ENCODE peak calls at places on chromosomes 1 and 21, in ten cellular contexts. S, J, R, T, N, P, G, O, E and K are unnamed samples. For H3K4me1, the result is how much of the 10 kb centered on the place peaks cover.

GRCh38 chr1:27763358-27763757 is 9.7 kb upstream of the STX12 start:
- DNase-seq in J (no peak), E (no peak), R (no peak), N (no peak), P (no peak), T (no peak), O (no peak), G (no peak), S (no peak), K (no peak)

GRCh38 chr1:173451981-173452380 is 25.2 kb upstream of the PRDX6 start:
- DNase-seq in J (no peak), O (peak), T (no peak), G (peak), E (no peak), P (peak), S (no peak), R (no peak), N (peak), K (peak)

GRCh38 chr1:2555634-2556276 is 416 bp upstream of the TNFRSF14 start:
- DNase-seq in G (peak), R (peak), O (peak), S (peak), T (peak), J (no peak), N (peak), E (no peak), P (peak), K (peak)

GRCh38 chr1:2937805-2938204 is 83.5 kb upstream of the ACTRT2 start:
- DNase-seq in G (no peak), N (no peak), T (no peak), P (no peak), E (no peak), R (no peak), O (no peak), J (no peak), S (no peak), K (no peak)

GRCh38 chr1:105865546-105865945 is 1190.9 kb upstream of the PRMT6 start:
- DNase-seq in O (no peak), P (no peak), T (no peak), N (no peak), R (no peak), S (no peak), J (no peak), E (no peak), G (no peak), K (no peak)

GRCh38 chr1:119373465-119373864 is 4.9 kb downstream of the HAO2 start:
- DNase-seq in R (no peak), S (no peak), N (no peak), G (no peak), E (no peak), O (no peak), J (peak), P (no peak), T (no peak), K (no peak)

GRCh38 chr1:3827813-3828307 is 29.2 kb downstream of the CEP104 start:
- DNase-seq in J (no peak), S (no peak), O (no peak), T (no peak), R (no peak), E (no peak), N (no peak), P (peak), G (no peak), K (no peak)

GRCh38 chr1:109498161-109498801 is 4.4 kb downstream of the CYB561D1 start:
- DNase-seq in O (no peak), G (no peak), E (peak), T (no peak), J (peak), R (no peak), P (no peak), N (no peak), S (no peak), K (no peak)

GRCh38 chr1:92973203-92973907 is 12.1 kb upstream of the DIPK1A start:
- DNase-seq in N (no peak), T (no peak), P (no peak), G (no peak), R (no peak), S (no peak), O (no peak), J (no peak), E (no peak), K (no peak)

GRCh38 chr1:248288385-248288784 is 10.6 kb upstream of the OR2T33 start:
- DNase-seq in J (no peak), T (no peak), R (no peak), P (no peak), G (no peak), E (no peak), S (no peak), N (no peak), O (no peak), K (no peak)

GRCh38 chr21:41947596-41948403 is 6.0 kb downstream of the C2CD2 start:
- DNase-seq in P (peak), T (no peak), S (no peak), N (no peak), G (no peak), R (peak), E (no peak), J (no peak), O (no peak), K (no peak)

GRCh38 chr1:104932949-104933679 is 1183.4 kb downstream of the AMY1C start:
- DNase-seq in T (no peak), S (no peak), R (no peak), P (no peak), E (no peak), J (no peak), N (no peak), O (no peak), G (no peak), K (no peak)

GRCh38 chr1:91830242-91831131 is 55.5 kb downstream of the TGFBR3 start:
- DNase-seq in T (peak), R (no peak), S (peak), P (peak), J (peak), G (peak), E (no peak), O (peak), N (peak), K (peak)

GRCh38 chr21:45421071-45421845 is 16.3 kb downstream of the COL18A1 start:
- DNase-seq in R (peak), S (no peak), O (peak), E (no peak), P (peak), G (peak), T (no peak), N (peak), J (peak), K (peak)

GRCh38 chr1:1799716-1800115 is 21.4 kb upstream of the NADK start:
- DNase-seq in P (no peak), E (no peak), J (no peak), O (no peak), G (no peak), S (no peak), N (no peak), R (peak), T (no peak), K (no peak)

GRCh38 chr1:39183503-39184353 is 20.8 kb upstream of the MACF1 start:
- DNase-seq in E (peak), S (no peak), G (peak), O (peak), R (no peak), J (peak), P (no peak), T (peak), N (peak), K (peak)

GRCh38 chr1:194052514-194053333 is 866.3 kb upstream of the B3GALT2 start:
- DNase-seq in O (no peak), T (no peak), E (no peak), R (no peak), S (no peak), G (no peak), P (no peak), N (no peak), J (no peak), K (no peak)

GRCh38 chr1:150151291-150152181 is 1.8 kb downstream of the PLEKHO1 start:
- DNase-seq in O (peak), P (peak), R (peak), T (peak), S (no peak), N (peak), G (no peak), E (no peak), J (no peak), K (no peak)

GRCh38 chr1:156492591-156493080 is 7.9 kb downstream of the MEF2D start:
- DNase-seq in J (no peak), R (peak), O (no peak), P (no peak), S (no peak), E (no peak), G (no peak), N (peak), T (no peak), K (no peak)

GRCh38 chr1:23646086-23646485 is 45.5 kb upstream of the RPL11 start:
- DNase-seq in T (no peak), J (no peak), N (no peak), O (no peak), S (no peak), R (no peak), E (no peak), P (no peak), G (no peak), K (no peak)

GRCh38 chr1:62425041-62425440 is 11.8 kb upstream of the USP1 start:
- DNase-seq in N (no peak), J (no peak), R (no peak), O (no peak), G (no peak), S (no peak), T (no peak), P (no peak), E (no peak), K (no peak)

GRCh38 chr21:44576025-44576420 is 2.5 kb downstream of the KRTAP10-4 start:
- DNase-seq in E (no peak), N (no peak), P (no peak), O (no peak), S (no peak), J (no peak), T (no peak), R (peak), G (no peak), K (no peak)

GRCh38 chr1:7621334-7622219 is 149.5 kb upstream of the VAMP3 start:
- DNase-seq in S (no peak), J (no peak), N (no peak), G (no peak), E (no peak), T (no peak), P (peak), R (peak), O (peak), K (no peak)

GRCh38 chr1:199549424-199549823 is 478.1 kb upstream of the NR5A2 start:
- DNase-seq in O (no peak), E (no peak), G (no peak), S (no peak), P (no peak), J (no peak), N (no peak), T (no peak), R (no peak), K (no peak)

GRCh38 chr1:226920446-226920894 is 19.6 kb upstream of the COQ8A start:
- DNase-seq in P (no peak), G (peak), O (no peak), N (no peak), T (no peak), R (no peak), S (no peak), E (no peak), J (no peak), K (no peak)

GRCh38 chr1:115811140-115811828 is 29.6 kb downstream of the NHLH2 start:
- DNase-seq in O (peak), N (peak), S (no peak), J (no peak), G (peak), T (no peak), P (no peak), R (no peak), E (no peak), K (no peak)

GRCh38 chr1:56061824-56062223 is 517.5 kb downstream of the PLPP3 start:
- DNase-seq in P (no peak), S (no peak), E (no peak), G (no peak), O (no peak), T (no peak), R (no peak), N (no peak), J (no peak), K (no peak)

GRCh38 chr1:162014202-162014601 is 9.5 kb downstream of the OLFML2B start:
- DNase-seq in T (no peak), O (no peak), J (no peak), P (no peak), R (no peak), E (no peak), G (no peak), N (no peak), S (no peak), K (no peak)

GRCh38 chr1:213982814-213983588 is 4.8 kb upstream of the PROX1 start:
- DNase-seq in R (peak), O (peak), G (peak), T (no peak), E (no peak), P (no peak), J (no peak), S (no peak), N (no peak), K (no peak)

GRCh38 chr1:205704891-205705290 is 24.6 kb upstream of the SLC45A3 start:
- DNase-seq in N (no peak), J (no peak), R (no peak), G (no peak), T (no peak), P (no peak), E (no peak), S (no peak), O (no peak), K (no peak)

GRCh38 chr1:70688580-70688979 is 277.5 kb downstream of the CTH start:
- DNase-seq in N (no peak), E (no peak), P (no peak), S (no peak), G (no peak), T (no peak), J (no peak), R (no peak), O (no peak), K (no peak)

GRCh38 chr1:31535561-31535960 is 40.8 kb upstream of the TINAGL1 start:
- DNase-seq in N (no peak), R (no peak), J (no peak), S (no peak), T (no peak), P (no peak), E (no peak), G (no peak), O (no peak), K (no peak)

GRCh38 chr1:119631433-119632102 is 16.5 kb downstream of the ZNF697 start:
- DNase-seq in N (peak), O (peak), J (no peak), G (peak), S (peak), R (peak), T (peak), P (peak), E (peak), K (peak)

GRCh38 chr1:168488153-168488552 is 55.6 kb downstream of the XCL2 start:
- DNase-seq in S (peak), G (peak), R (no peak), N (no peak), J (no peak), O (no peak), E (no peak), T (peak), P (peak), K (peak)

GRCh38 chr1:71737768-71738167 is 544.6 kb downstream of the NEGR1 start:
- DNase-seq in P (no peak), N (no peak), J (no peak), E (no peak), O (no peak), R (no peak), T (no peak), G (no peak), S (no peak), K (no peak)

GRCh38 chr1:210437781-210438180 is 109.1 kb downstream of the HHAT start:
- DNase-seq in N (no peak), O (no peak), S (no peak), R (no peak), P (no peak), E (no peak), J (no peak), T (no peak), G (no peak), K (no peak)

GRCh38 chr1:14571810-14572767 is 26.4 kb upstream of the KAZN start:
- DNase-seq in N (no peak), E (peak), R (no peak), G (no peak), O (no peak), S (no peak), T (no peak), P (no peak), J (no peak), K (no peak)

GRCh38 chr1:155007253-155007828 is 4.7 kb downstream of the ZBTB7B start:
- DNase-seq in R (peak), G (peak), J (no peak), P (no peak), T (no peak), N (peak), S (no peak), O (no peak), E (no peak), K (peak)

GRCh38 chr1:40399984-40400704 is 26.6 kb downstream of the SMAP2 start:
- DNase-seq in P (no peak), E (peak), J (no peak), G (no peak), R (no peak), N (no peak), S (no peak), T (no peak), O (no peak), K (no peak)
- H3K4me1 ChIP-seq in P (under half), E (under half), J (under half), G (under half), R (half or more), N (under half), S (under half), T (under half), O (under half), K (under half)

GRCh38 chr1:11714831-11715574 is 20.9 kb upstream of the AGTRAP start:
- DNase-seq in P (no peak), G (no peak), R (no peak), T (no peak), J (no peak), O (no peak), E (no peak), S (no peak), N (no peak), K (no peak)

GRCh38 chr1:11720523-11720922 is 15.4 kb upstream of the AGTRAP start:
- DNase-seq in P (no peak), S (no peak), R (no peak), E (no peak), T (no peak), J (no peak), O (no peak), N (no peak), G (no peak), K (no peak)

GRCh38 chr1:11721301-11721700 is 14.6 kb upstream of the AGTRAP start:
- DNase-seq in E (no peak), S (no peak), R (no peak), G (no peak), N (no peak), J (no peak), O (no peak), T (no peak), P (no peak), K (no peak)

GRCh38 chr1:11720033-11720376 is 15.9 kb upstream of the AGTRAP start:
- DNase-seq in N (no peak), T (no peak), J (no peak), R (no peak), E (no peak), G (no peak), S (no peak), P (no peak), O (no peak), K (no peak)

DNA sequence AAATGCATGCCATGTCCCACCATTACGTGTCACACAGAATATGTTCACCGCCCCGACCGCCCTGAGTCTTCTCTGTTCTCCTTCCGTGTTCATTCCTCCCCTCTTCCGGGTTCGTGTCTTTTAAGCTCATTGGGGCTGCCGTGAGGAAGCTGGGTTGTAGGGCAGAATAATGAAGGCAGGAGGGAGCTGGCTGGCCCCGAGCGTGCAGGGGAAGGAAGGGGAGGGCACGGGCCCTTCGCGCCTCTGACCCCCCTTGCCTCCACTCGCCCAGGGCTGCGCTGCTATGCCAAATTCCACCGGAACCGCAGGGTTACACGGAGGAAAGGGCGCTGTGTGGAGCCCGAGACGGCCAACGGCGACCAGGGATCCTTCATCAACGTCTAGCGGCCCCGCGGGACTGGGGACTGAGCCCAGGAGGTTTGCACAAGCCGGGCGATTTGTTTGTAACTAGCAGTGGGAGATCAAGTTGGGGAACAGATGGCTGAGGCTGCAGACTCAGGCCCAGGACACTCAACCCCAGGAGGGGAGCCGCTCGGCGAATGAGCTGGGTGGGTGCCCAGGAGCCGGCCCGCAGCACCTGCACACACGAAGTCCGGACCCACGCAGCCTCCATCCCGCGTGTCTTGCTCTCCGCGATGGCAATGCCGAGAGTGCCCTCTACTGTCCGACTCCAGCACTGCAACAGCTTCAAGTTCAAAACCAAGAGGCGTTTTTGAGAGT is 16.5 kb upstream of the AGTRAP start:
- DNase-seq in E (peak), N (peak), G (peak), R (peak), J (peak), P (peak), T (peak), O (peak), S (peak), K (peak)
- TF ChIP-seq POLR2A in E (no peak), N (no peak), G (peak), R (no peak), J (no peak), P (no peak), T (no peak), O (no peak), S (no peak), K (no peak)

GRCh38 chr1:174872615-174873058 is 127.1 kb upstream of the CACYBP start:
- DNase-seq in R (no peak), O (no peak), G (no peak), S (no peak), N (no peak), J (peak), E (peak), P (no peak), T (no peak), K (no peak)

GRCh38 chr1:174874337-174875053 is 125.3 kb upstream of the CACYBP start:
- DNase-seq in P (no peak), J (no peak), T (no peak), E (no peak), S (no peak), R (no peak), O (no peak), G (peak), N (peak), K (no peak)

GRCh38 chr1:174870319-174870718 is 129.4 kb upstream of the CACYBP start:
- DNase-seq in E (no peak), O (no peak), P (no peak), G (no peak), R (no peak), J (no peak), N (no peak), S (no peak), T (no peak), K (no peak)

GRCh38 chr1:174875306-174875705 is 124.4 kb upstream of the CACYBP start:
- DNase-seq in O (peak), S (no peak), J (no peak), T (no peak), R (no peak), E (no peak), P (no peak), N (peak), G (peak), K (peak)

GRCh38 chr1:174871886-174872285 is 127.9 kb upstream of the CACYBP start:
- DNase-seq in R (no peak), J (no peak), G (no peak), T (no peak), E (no peak), O (no peak), N (no peak), P (no peak), S (no peak), K (no peak)
- H3K4me3 ChIP-seq in R (no peak), J (no peak), G (no peak), T (no peak), E (no peak), O (no peak), N (no peak), P (no peak), S (no peak), K (no peak)

DNA sequence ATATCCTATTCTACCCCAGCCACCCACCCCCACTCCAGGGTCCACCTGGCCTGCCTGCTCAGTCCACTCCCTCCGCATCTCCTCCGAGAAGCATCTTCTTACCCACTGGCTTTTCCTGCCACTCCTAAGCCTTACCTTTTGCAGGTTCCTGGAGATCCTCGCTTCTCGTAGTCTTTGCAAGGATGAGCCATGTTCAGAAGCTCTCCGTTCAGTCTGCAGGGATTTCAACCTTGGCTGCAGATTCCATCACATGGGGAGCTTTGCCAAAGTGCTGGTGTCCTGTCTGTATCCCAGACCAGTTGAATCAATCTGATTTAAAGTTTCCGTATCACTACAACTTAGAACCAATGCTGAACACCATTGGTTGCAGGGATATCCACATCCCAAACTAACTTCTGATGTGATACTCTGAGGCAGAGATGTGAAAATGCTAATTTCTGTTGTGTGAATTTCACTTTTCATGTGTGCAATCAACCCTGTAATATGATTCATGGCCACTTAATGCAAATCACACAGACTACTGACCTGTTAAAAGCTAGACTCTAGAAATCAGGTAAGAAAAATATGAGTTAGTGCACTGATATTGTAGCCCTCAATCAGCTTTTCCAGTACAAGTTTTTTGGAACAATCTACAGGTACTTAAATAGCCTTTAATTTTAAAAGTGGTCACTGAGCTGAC is 61.9 kb downstream of the CAPN2 start:
- DNase-seq in J (no peak), P (peak), O (no peak), S (no peak), E (no peak), G (no peak), T (no peak), N (no peak), R (no peak), K (no peak)
- H3K4me1 ChIP-seq in J (half or more), P (under half), O (under half), S (under half), E (half or more), G (under half), T (under half), N (under half), R (under half), K (under half)